ENCODE peak calls at places on chromosome 1, in ten cellular contexts. Q is body of pancreas; P is A549; E is SK-N-SH; Z is fibroblast of lung; O is stomach; L is CD8-positive, alpha-beta T cell; V is GM23248; H is brain microvascular endothelial cell; S is CD4-positive, alpha-beta T cell. R is an unnamed sample.

GRCh38 chr1:24688621-24689195 is 45.6 kb downstream of the SRRM1 start:
- DNase-seq in O (peak), Q (peak), E (peak), H (peak), Z (peak), L (peak), V (peak), P (peak), S (peak), R (peak)

GRCh38 chr1:246106342-246106763 is 400.7 kb downstream of the SMYD3 start:
- DNase-seq in E (no peak), H (no peak), O (no peak), Z (no peak), P (no peak), S (no peak), V (no peak), Q (no peak), L (no peak), R (no peak)

GRCh38 chr1:84691139-84691783 is 1.0 kb upstream of the SSX2IP start:
- DNase-seq in E (peak), H (no peak), Q (no peak), Z (no peak), P (no peak), O (no peak), L (no peak), V (no peak), S (no peak), R (no peak)

GRCh38 chr1:238201992-238202391 is 311.3 kb upstream of the ZP4 start:
- DNase-seq in L (no peak), H (no peak), Z (no peak), P (no peak), E (no peak), Q (no peak), V (no peak), S (no peak), O (no peak), R (no peak)

GRCh38 chr1:17684810-17685209 is 70.3 kb upstream of the ACTL8 start:
- DNase-seq in O (no peak), Z (no peak), L (no peak), V (no peak), P (no peak), E (no peak), H (no peak), Q (no peak), S (no peak), R (no peak)

GRCh38 chr1:94327001-94327685 is 89.8 kb upstream of the ARHGAP29 start:
- DNase-seq in E (no peak), H (peak), O (peak), Q (no peak), P (no peak), Z (no peak), V (peak), L (no peak), S (no peak), R (no peak)

GRCh38 chr1:174023438-174023837 is 1.3 kb upstream of the RC3H1 start:
- DNase-seq in E (peak), L (no peak), Z (no peak), H (peak), Q (peak), O (peak), S (no peak), V (peak), P (peak), R (no peak)

GRCh38 chr1:224623310-224623714 is 7.2 kb downstream of the CNIH3 start:
- DNase-seq in V (peak), E (no peak), S (no peak), P (no peak), O (no peak), Z (peak), H (peak), Q (no peak), L (no peak), R (no peak)

GRCh38 chr1:21816602-21817302 is 4.7 kb downstream of the LDLRAD2 start:
- DNase-seq in E (no peak), V (peak), Q (no peak), H (peak), L (no peak), S (no peak), O (no peak), P (no peak), Z (peak), R (no peak)

GRCh38 chr1:63877816-63878215 is 104.0 kb downstream of the ROR1 start:
- DNase-seq in V (peak), H (peak), S (no peak), E (no peak), P (no peak), Z (peak), O (no peak), L (no peak), Q (no peak), R (no peak)

GRCh38 chr1:204036882-204037645 is 35.9 kb upstream of the SOX13 start:
- DNase-seq in V (no peak), Z (no peak), P (no peak), H (no peak), Q (no peak), L (no peak), S (no peak), O (no peak), E (no peak), R (no peak)

GRCh38 chr1:46403916-46404315 is 9.8 kb downstream of the FAAH start:
- DNase-seq in L (no peak), Q (no peak), O (no peak), E (no peak), P (no peak), H (no peak), S (no peak), Z (no peak), V (no peak), R (no peak)

GRCh38 chr1:160997323-160998038 is 23.5 kb downstream of the F11R start:
- DNase-seq in E (peak), Z (peak), O (peak), V (peak), P (peak), Q (peak), S (peak), L (peak), H (peak), R (peak)

GRCh38 chr1:38941527-38942019 is at the start of gene RHBDL2:
- DNase-seq in L (no peak), Q (peak), S (no peak), P (peak), H (no peak), O (peak), V (peak), Z (peak), E (peak), R (peak)

GRCh38 chr1:192147626-192148025 is 10.6 kb upstream of the RGS18 start:
- DNase-seq in E (no peak), Z (no peak), H (no peak), L (no peak), P (no peak), V (no peak), O (no peak), Q (no peak), S (no peak), R (no peak)

GRCh38 chr1:205111354-205111753 is 10.4 kb downstream of the RBBP5 start:
- DNase-seq in O (no peak), S (no peak), H (no peak), V (no peak), Q (no peak), E (no peak), P (no peak), Z (no peak), L (no peak), R (no peak)

DNA sequence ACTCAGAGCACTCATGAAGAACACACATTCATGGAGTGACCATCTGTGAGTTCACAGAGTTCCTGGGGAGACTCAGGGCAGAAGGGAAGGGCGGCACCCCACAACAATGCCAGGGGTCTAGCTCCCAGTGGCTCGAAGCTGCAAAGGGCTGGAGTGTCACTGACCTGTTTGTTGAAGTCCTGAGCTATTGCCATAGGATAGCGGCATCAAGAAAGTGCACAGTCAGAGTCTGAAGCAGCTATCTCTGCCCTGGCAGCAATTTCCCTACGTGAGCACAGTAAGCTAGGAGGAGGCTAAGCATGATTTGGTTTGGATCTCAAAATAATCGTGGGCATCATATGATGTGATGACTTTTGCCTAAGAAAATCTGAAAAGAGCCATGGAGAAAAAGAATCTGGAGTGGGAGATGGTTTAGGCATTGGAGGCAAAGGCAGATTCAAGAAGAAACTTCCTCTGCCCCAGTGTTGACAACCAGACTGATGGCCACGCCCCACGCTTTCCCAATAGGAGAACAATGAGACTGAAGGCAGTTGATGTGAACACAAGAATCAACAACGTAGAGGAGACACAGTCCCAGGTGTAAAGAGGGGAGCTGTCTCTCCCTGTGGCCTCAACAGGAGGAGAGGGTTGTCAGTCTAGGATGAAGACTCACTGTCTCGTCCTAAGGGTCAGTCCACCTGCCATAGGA is 100.0 kb upstream of the SLC25A33 start:
- DNase-seq in Q (peak), V (peak), P (no peak), H (no peak), O (peak), S (no peak), E (no peak), Z (no peak), L (no peak), R (no peak)
- H3K27ac ChIP-seq in Q (peak), V (peak), P (peak), H (peak), O (peak), S (no peak), E (no peak), Z (peak), L (no peak), R (peak)

DNA sequence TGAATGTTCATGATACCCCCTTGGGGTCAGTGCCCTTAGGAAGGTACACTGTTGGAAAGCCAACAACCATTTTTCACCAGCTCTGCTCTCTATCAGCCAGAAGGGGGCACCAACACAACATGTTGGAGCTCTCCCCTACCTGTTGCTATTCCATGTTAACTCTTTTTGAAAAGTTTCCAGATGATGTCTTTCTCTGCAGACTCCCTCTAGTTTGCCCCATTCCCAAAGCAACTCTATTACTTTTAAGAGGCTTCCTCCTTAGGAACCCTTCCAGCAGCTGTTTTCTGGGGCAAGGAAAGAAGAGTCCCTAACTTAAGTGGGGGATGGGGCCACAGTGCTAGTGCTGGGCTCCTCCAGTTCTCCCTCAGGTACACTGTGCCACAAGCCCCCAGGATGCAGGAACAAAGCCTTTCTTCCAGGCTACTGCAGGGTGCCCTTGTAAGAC is 22.9 kb upstream of the NDC1 start:
- DNase-seq in O (peak), L (peak), H (peak), E (peak), Q (peak), V (peak), P (peak), S (peak), Z (peak), R (no peak)
- H3K27ac ChIP-seq in O (no peak), L (no peak), H (no peak), E (no peak), Q (no peak), V (no peak), P (no peak), S (no peak), Z (no peak), R (no peak)

GRCh38 chr1:151711940-151712339 is 4.7 kb downstream of the CELF3 start:
- DNase-seq in Q (no peak), P (no peak), H (no peak), Z (no peak), V (no peak), O (no peak), S (no peak), E (no peak), L (no peak), R (no peak)
- H3K27ac ChIP-seq in Q (no peak), P (no peak), H (no peak), Z (no peak), V (no peak), O (no peak), S (no peak), E (no peak), L (no peak), R (no peak)

DNA sequence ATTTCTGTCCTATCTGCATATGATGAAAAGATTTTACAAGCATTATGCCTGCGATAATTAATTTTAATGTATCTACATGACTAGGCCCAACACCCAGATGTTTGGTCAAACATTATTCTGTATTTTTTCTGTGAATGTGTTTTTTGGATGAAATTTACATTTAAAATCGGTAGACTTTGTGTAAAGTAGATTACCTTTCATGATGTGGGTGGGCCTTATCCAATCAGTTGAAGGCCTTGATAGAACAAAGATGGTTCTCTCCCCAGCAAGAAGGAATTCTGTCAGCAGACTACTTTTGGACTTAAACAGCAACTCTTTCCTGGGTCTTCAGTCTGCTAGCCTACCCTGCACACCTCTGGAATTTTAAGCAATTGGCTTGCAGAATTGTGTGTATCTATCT is 844.0 kb downstream of the BRINP3 start:
- DNase-seq in O (no peak), V (no peak), E (no peak), Z (no peak), S (no peak), P (no peak), L (no peak), H (no peak), Q (no peak), R (no peak)
- H3K27ac ChIP-seq in O (no peak), V (no peak), E (no peak), Z (no peak), S (no peak), P (no peak), L (no peak), H (no peak), Q (no peak), R (no peak)

R was measured in substantia nigra.